ENCODE peak calls at places on chromosomes 13 and 19, in five cellular contexts. One of them, this sample, is unnamed. For H3K27me3, the result is how much of the 10 kb centered on the place peaks cover.

GRCh38 chr13:98998831-98999634 is 21.2 kb upstream of the DOCK9 start:
- DNase-seq in colonic mucosa: no peak
- DNase-seq in heart right ventricle: no peak
- DNase-seq in transverse colon: no peak
- DNase-seq in thoracic aorta: no peak
- DNase-seq in this sample: no peak

GRCh38 chr19:17889609-17890214 is 18.0 kb downstream of the SLC5A5 start:
- DNase-seq in thoracic aorta: no peak
- DNase-seq in transverse colon: no peak
- DNase-seq in colonic mucosa: no peak
- DNase-seq in heart right ventricle: peak
- DNase-seq in this sample: peak

GRCh38 chr13:51275101-51275500 is 52.9 kb downstream of the FAM124A start:
- DNase-seq in heart right ventricle: no peak
- DNase-seq in transverse colon: no peak
- DNase-seq in colonic mucosa: no peak
- DNase-seq in thoracic aorta: no peak
- DNase-seq in this sample: no peak

GRCh38 chr13:45269204-45269603 is 68.4 kb upstream of the KCTD4 start:
- DNase-seq in colonic mucosa: no peak
- DNase-seq in thoracic aorta: no peak
- DNase-seq in heart right ventricle: no peak
- DNase-seq in transverse colon: no peak
- DNase-seq in this sample: peak

GRCh38 chr19:32874605-32875004 is 5.0 kb upstream of the SLC7A9 start:
- DNase-seq in heart right ventricle: no peak
- DNase-seq in transverse colon: no peak
- DNase-seq in thoracic aorta: no peak
- DNase-seq in colonic mucosa: no peak
- DNase-seq in this sample: no peak

GRCh38 chr13:100789968-100790367 is 115.4 kb upstream of the TMTC4 start:
- DNase-seq in heart right ventricle: no peak
- DNase-seq in thoracic aorta: no peak
- DNase-seq in transverse colon: no peak
- DNase-seq in colonic mucosa: no peak
- DNase-seq in this sample: no peak

GRCh38 chr13:111029957-111030609 is 85.0 kb upstream of the ARHGEF7 start:
- DNase-seq in colonic mucosa: no peak
- DNase-seq in thoracic aorta: no peak
- DNase-seq in heart right ventricle: no peak
- DNase-seq in transverse colon: no peak
- DNase-seq in this sample: no peak

GRCh38 chr19:38831142-38831605 is 420 bp downstream of the ECH1 start:
- DNase-seq in heart right ventricle: peak
- DNase-seq in colonic mucosa: peak
- DNase-seq in transverse colon: peak
- DNase-seq in thoracic aorta: peak
- DNase-seq in this sample: peak

GRCh38 chr19:35852029-35852780 is at the start of gene NPHS1:
- DNase-seq in colonic mucosa: no peak
- DNase-seq in transverse colon: no peak
- DNase-seq in thoracic aorta: no peak
- DNase-seq in heart right ventricle: no peak
- DNase-seq in this sample: no peak

GRCh38 chr19:35211545-35212230 is 16.9 kb downstream of the FAM187B start:
- DNase-seq in heart right ventricle: peak
- DNase-seq in thoracic aorta: no peak
- DNase-seq in colonic mucosa: peak
- DNase-seq in transverse colon: peak
- DNase-seq in this sample: no peak

GRCh38 chr19:36771275-36772231 is 1.1 kb downstream of the ZNF850 start:
- DNase-seq in heart right ventricle: peak
- DNase-seq in colonic mucosa: peak
- DNase-seq in thoracic aorta: peak
- DNase-seq in transverse colon: peak
- DNase-seq in this sample: peak

DNA sequence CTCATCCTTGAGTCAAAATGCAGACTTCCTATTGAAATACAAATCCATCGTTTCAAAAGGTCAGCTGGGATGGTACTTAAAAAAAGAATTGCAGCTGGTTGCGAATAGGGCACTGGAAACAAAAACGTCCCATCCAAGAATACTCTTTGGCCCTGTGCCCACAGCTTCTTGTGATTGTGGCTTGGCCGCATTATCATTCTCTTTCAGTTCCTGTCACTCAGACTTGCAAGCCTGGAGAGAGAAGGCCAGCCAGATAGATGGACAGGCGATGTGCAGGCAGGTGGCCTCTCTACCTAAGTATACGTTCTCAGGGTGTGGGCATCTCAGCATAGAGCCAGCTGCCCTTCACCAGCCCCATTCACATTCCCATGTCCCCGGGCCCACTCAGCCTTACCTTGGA is 208.5 kb upstream of the ZNF536 start:
- DNase-seq in colonic mucosa: no peak
- DNase-seq in transverse colon: no peak
- DNase-seq in heart right ventricle: peak
- DNase-seq in thoracic aorta: no peak
- DNase-seq in this sample: no peak
- H3K27me3 ChIP-seq in colonic mucosa: under half
- H3K27me3 ChIP-seq in transverse colon: under half
- H3K27me3 ChIP-seq in heart right ventricle: under half
- H3K27me3 ChIP-seq in thoracic aorta: under half
- H3K27me3 ChIP-seq in this sample: under half

DNA sequence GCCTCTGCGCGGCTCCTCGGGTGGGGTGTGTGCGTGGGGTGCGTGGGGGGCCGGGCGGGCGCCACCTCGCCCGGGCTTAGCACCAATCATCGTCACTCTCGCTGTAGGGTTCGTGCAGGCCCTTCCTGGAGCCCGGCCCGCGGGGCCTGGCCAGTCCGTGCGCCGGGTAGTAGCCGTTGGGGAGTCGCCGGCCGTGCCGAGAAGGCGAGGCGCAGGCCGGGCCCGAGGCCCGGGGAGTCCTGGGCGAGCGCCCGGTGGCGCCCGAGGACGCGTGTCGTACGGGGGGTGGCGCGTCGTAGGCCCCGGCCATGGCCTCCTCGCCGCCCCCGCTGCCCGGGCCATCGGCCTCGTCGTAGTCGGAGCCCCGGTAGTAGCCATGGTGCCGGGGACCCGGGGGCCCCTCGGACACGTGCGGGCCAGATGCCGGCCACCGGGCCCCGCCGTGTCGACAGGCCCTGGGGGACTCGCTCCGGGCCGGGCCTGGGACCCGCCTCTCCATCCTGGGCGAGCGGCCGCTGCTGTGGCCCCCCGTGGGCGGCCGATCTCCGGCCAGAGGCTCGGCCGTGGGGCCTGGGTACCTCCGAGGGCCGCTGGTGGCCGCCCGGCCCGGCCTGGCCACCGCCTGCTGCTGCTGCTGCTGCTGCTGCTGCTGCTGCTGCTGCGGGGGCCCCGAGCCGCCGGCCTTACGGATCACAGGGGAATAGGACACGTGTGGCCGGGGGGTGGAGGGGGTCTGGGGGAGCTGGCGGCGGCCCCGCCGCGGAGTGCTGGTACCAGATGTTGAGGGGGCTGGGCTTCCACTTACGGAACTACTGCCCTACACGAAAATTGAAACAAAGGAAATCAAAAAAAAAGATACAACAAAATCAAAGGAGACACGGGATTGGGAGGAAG is 57.3 kb downstream of the IER2 start:
- DNase-seq in colonic mucosa: no peak
- DNase-seq in heart right ventricle: no peak
- DNase-seq in transverse colon: no peak
- DNase-seq in thoracic aorta: no peak
- DNase-seq in this sample: no peak
- H3K4me3 ChIP-seq in colonic mucosa: peak
- H3K4me3 ChIP-seq in heart right ventricle: peak
- H3K4me3 ChIP-seq in transverse colon: peak
- H3K4me3 ChIP-seq in thoracic aorta: peak
- H3K4me3 ChIP-seq in this sample: peak

GRCh38 chr13:94711561-94712286 is 621 bp downstream of the SOX21 start:
- DNase-seq in heart right ventricle: no peak
- DNase-seq in thoracic aorta: no peak
- DNase-seq in colonic mucosa: no peak
- DNase-seq in transverse colon: no peak
- DNase-seq in this sample: no peak

GRCh38 chr13:94713556-94714182 is 1.3 kb upstream of the SOX21 start:
- DNase-seq in heart right ventricle: no peak
- DNase-seq in transverse colon: no peak
- DNase-seq in thoracic aorta: no peak
- DNase-seq in colonic mucosa: no peak
- DNase-seq in this sample: no peak

GRCh38 chr13:94710881-94711560 is 1.3 kb downstream of the SOX21 start:
- DNase-seq in transverse colon: no peak
- DNase-seq in colonic mucosa: no peak
- DNase-seq in heart right ventricle: no peak
- DNase-seq in thoracic aorta: no peak
- DNase-seq in this sample: no peak

GRCh38 chr13:94712287-94712811 is at the start of gene SOX21:
- DNase-seq in thoracic aorta: no peak
- DNase-seq in colonic mucosa: no peak
- DNase-seq in transverse colon: no peak
- DNase-seq in heart right ventricle: no peak
- DNase-seq in this sample: no peak

DNA sequence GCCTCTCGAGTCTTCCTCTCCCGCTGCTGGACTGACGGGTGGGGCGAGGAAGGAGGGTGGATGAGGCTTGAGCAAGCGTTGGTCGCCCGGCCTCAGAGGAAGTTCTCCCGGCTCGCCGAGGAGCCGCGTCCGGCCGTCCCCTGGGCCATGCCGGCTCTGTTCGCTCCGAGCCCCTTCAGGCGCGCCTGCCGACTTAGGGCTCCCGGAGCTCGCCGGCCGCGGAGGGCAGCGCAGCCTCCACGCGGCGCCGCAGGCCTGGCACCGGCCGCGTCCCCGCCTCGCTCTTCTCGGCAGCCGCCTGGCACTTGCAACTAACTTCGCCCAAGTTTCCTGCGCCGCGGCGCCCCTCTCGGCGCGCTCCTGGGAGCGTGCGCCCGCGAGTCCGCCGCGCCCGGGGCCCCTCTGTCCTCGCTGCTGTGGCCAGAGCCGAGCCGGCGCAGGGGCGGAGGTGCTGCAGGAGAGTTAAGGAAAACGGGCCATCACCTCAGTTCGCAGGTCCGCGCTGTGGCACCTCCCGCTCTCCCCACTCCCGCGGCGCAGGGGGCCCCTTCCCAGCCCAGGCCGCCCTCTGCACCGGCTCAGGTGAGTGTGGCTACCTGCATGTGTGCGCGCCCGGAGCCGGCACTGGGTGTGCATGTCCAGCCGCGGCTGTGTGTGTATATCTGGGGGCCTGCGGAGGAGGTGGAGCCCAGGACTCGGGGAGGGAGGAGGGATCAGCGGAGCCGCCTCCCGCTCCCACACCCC is 639 bp upstream of the SOX21 start:
- DNase-seq in thoracic aorta: no peak
- DNase-seq in colonic mucosa: no peak
- DNase-seq in transverse colon: no peak
- DNase-seq in heart right ventricle: no peak
- DNase-seq in this sample: no peak
- H3K27me3 ChIP-seq in thoracic aorta: under half
- H3K27me3 ChIP-seq in colonic mucosa: half or more
- H3K27me3 ChIP-seq in transverse colon: half or more
- H3K27me3 ChIP-seq in heart right ventricle: half or more
- H3K27me3 ChIP-seq in this sample: half or more

DNA sequence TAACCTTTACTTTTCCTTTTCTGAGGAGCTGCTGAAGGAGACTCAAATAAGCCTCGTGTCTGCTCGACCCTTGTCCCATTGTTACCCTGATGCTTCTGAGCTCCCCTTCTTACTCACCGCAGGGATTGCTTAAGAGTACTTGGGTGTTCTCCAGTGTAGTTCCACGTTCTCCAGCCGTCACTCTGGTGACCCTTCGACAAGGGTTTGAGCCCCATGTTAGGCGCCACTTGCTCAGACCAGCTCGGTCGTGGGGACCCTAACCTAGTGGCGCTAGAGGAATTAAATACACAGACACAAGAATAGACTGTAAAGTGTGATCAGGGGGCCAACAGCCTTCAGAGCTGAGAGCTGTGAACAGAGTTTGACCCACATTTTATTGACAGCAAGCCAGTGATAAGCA is 10.3 kb downstream of the ZNF480 start:
- DNase-seq in colonic mucosa: no peak
- DNase-seq in transverse colon: no peak
- DNase-seq in heart right ventricle: no peak
- DNase-seq in thoracic aorta: no peak
- DNase-seq in this sample: peak
- H3K4me3 ChIP-seq in colonic mucosa: no peak
- H3K4me3 ChIP-seq in transverse colon: no peak
- H3K4me3 ChIP-seq in heart right ventricle: no peak
- H3K4me3 ChIP-seq in thoracic aorta: no peak
- H3K4me3 ChIP-seq in this sample: no peak

GRCh38 chr13:30705672-30706071 is 29.7 kb upstream of the ALOX5AP start:
- DNase-seq in colonic mucosa: no peak
- DNase-seq in thoracic aorta: no peak
- DNase-seq in heart right ventricle: no peak
- DNase-seq in transverse colon: no peak
- DNase-seq in this sample: no peak

GRCh38 chr13:30711837-30712236 is 23.5 kb upstream of the ALOX5AP start:
- DNase-seq in heart right ventricle: no peak
- DNase-seq in colonic mucosa: no peak
- DNase-seq in transverse colon: no peak
- DNase-seq in thoracic aorta: no peak
- DNase-seq in this sample: no peak

GRCh38 chr13:30711375-30711774 is 24.0 kb upstream of the ALOX5AP start:
- DNase-seq in heart right ventricle: no peak
- DNase-seq in transverse colon: no peak
- DNase-seq in colonic mucosa: no peak
- DNase-seq in thoracic aorta: no peak
- DNase-seq in this sample: peak

GRCh38 chr13:30710442-30710841 is 24.9 kb upstream of the ALOX5AP start:
- DNase-seq in transverse colon: no peak
- DNase-seq in colonic mucosa: no peak
- DNase-seq in heart right ventricle: no peak
- DNase-seq in thoracic aorta: no peak
- DNase-seq in this sample: no peak

GRCh38 chr13:30708541-30708940 is 26.8 kb upstream of the ALOX5AP start:
- DNase-seq in transverse colon: no peak
- DNase-seq in heart right ventricle: no peak
- DNase-seq in thoracic aorta: no peak
- DNase-seq in colonic mucosa: no peak
- DNase-seq in this sample: peak
- H3K27me3 ChIP-seq in transverse colon: under half
- H3K27me3 ChIP-seq in heart right ventricle: under half
- H3K27me3 ChIP-seq in thoracic aorta: under half
- H3K27me3 ChIP-seq in colonic mucosa: under half
- H3K27me3 ChIP-seq in this sample: under half

This sample was measured in brain microvascular endothelial cell.